ENCODE peak calls at places on chromosomes 11 and 22, in seven cellular contexts. A, F, N, M, V, P and E are unnamed samples.

GRCh38 chr11:92227954-92228935 is 3.6 kb downstream of the FAT3 start:
- DNase-seq in A (no peak), N (no peak), P (no peak), F (no peak), M (no peak), V (no peak), E (no peak)

GRCh38 chr11:94521684-94522083 is 9.4 kb downstream of the C11orf97 start:
- DNase-seq in F (no peak), P (no peak), M (peak), V (no peak), A (no peak), N (no peak), E (no peak)

GRCh38 chr11:85787809-85788805 is 22.8 kb downstream of the SYTL2 start:
- DNase-seq in F (peak), P (no peak), V (no peak), M (peak), A (no peak), N (no peak), E (no peak)

GRCh38 chr11:105673089-105673488 is 63.2 kb downstream of the GRIA4 start:
- DNase-seq in A (no peak), V (peak), P (peak), M (peak), N (no peak), F (peak), E (no peak)

GRCh38 chr11:119218141-119218878 is 12.2 kb downstream of the CBL start:
- DNase-seq in A (no peak), P (no peak), F (peak), V (peak), N (no peak), M (peak), E (peak)

GRCh38 chr22:35742342-35743100 is 24.8 kb downstream of the APOL5 start:
- DNase-seq in V (no peak), A (no peak), P (peak), M (peak), N (no peak), F (peak), E (peak)

GRCh38 chr22:37701121-37701786 is 4.4 kb downstream of the TRIOBP start:
- DNase-seq in V (no peak), P (no peak), A (no peak), F (peak), M (peak), N (no peak), E (no peak)

GRCh38 chr11:117378966-117379865 is 51.6 kb downstream of the CEP164 start:
- DNase-seq in V (no peak), A (no peak), F (no peak), P (peak), M (no peak), N (no peak), E (no peak)

GRCh38 chr11:120608760-120609211 is 97.2 kb downstream of the GRIK4 start:
- DNase-seq in P (no peak), V (no peak), M (no peak), F (no peak), A (no peak), N (no peak), E (peak)

GRCh38 chr11:47971501-47971900 is 8.9 kb upstream of the PTPRJ start:
- DNase-seq in M (no peak), P (no peak), A (no peak), N (no peak), F (no peak), V (no peak), E (no peak)

GRCh38 chr22:37549704-37550059 is 10.6 kb upstream of the CDC42EP1 start:
- DNase-seq in M (no peak), F (peak), P (no peak), N (no peak), V (no peak), A (no peak), E (no peak)

GRCh38 chr22:42553475-42554361 is at the start of gene SERHL2:
- DNase-seq in F (peak), A (peak), V (peak), M (peak), P (peak), N (peak), E (peak)

GRCh38 chr11:67270256-67271211 is 4.3 kb downstream of the GRK2 start:
- DNase-seq in V (no peak), P (peak), M (no peak), N (no peak), A (no peak), F (no peak), E (no peak)

GRCh38 chr11:67268684-67269268 is 2.5 kb downstream of the GRK2 start:
- DNase-seq in V (no peak), M (no peak), P (no peak), F (no peak), A (no peak), N (no peak), E (no peak)

GRCh38 chr11:67268036-67268683 is 1.9 kb downstream of the GRK2 start:
- DNase-seq in P (no peak), N (no peak), A (no peak), M (no peak), V (no peak), F (no peak), E (no peak)

GRCh38 chr11:67271212-67271547 is 4.9 kb downstream of the GRK2 start:
- DNase-seq in A (no peak), P (no peak), N (no peak), F (no peak), V (no peak), M (no peak), E (no peak)

DNA sequence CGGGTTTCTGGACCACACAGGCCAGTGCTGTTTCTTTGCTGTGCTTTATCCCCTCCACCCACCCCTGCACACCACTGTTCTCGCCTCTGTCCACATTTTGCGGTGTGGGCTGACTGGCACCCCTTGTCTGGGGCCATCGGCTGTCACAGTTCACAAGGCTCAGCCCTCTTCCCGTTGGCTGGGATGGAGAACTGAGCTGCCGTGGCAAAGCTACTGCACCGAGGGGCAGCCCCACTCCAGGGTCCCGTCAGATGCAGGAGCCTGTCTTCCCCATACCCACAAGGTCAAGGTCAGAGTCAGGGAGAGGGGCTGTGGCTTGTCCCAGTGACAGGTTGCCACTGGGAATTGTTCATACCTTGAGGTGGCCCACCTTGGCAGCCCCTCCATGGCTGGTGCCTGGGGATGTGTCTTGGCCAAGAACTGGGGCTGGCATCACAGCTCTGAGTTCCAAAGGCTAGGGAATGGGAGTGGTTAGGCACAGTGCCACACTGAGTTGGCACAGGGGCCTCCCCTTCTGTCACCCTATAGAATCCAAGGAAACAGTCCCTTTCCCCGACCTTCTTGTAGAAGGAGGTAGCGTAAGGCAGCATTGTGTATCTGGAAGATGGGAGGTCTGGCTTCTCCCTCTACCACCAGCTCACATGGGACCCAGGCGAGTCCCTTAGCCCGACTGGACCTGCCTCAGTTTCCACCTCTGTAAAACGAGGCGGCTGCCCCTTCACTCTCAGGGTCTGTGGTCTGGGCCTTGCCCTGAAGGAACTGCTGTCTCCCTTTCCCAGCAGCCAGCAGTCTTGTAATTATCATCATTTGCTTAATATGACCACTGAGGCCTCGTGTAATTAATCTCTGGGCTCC is 3.4 kb downstream of the GRK2 start:
- DNase-seq in F (no peak), A (no peak), N (no peak), P (no peak), V (no peak), M (no peak), E (no peak)
- H3K4me3 ChIP-seq in F (no peak), A (peak), N (peak), P (peak), V (peak), M (no peak), E (no peak)

DNA sequence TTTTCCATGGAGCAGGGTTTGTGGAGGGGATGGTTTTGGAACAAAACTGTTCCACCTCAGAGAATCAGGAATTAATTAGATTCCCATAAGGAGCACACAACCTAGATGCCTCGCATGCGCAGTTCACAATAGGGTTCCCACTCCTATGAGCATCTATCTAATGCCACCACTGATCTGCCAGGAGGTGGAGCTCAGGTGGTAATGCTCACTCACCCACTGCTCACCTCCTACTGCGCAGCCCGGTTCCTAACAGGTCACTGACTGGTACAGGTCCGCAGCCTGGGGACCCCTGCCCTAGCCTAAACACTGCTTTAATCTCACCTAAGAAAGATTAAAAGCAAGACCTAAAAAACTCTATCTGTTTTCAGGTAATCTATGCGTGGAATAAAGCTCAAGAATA is 553.0 kb downstream of the JRKL start:
- DNase-seq in P (no peak), M (no peak), V (no peak), F (no peak), N (no peak), A (no peak), E (no peak)
- TF ChIP-seq CTCF in P (no peak), M (no peak), V (no peak), F (no peak), N (no peak), A (no peak), E (no peak)

DNA sequence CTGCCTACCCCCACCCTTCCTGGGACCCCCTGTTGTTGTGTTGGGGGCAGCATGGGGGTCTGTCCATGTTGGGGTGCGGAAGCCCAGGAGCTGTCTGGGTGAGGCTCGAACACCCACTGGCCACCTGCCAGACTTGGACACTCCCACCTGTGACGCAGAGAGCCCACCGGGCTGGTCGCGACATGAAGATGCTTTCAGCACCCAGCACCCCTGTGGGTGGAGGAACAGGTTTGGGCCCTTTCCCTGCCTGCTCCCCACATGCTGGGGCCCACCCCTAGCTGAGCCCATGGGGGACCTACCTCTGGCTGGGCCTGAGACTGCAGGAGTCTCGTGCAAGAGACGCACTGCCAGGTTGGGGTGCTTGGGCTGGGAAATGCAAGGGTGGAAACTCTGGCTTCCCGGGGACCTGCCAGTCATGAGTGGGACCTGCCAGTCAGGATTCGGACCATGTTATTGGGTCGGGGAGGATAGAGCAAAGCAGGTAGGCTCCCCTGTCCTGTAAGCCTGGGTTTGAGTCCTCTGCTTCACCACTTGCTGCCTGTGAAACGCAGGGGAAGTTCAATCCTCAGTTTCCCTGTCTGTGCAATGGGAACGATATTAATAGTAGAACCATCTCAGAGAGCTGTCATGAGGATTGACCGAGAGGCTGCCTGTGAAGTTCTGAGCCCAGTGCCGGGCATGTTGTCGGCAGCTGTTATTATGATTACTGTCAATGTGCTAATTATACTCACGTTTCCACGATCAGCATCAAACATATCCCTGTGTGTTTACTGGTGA is 24.1 kb downstream of the KIAA1671 start:
- DNase-seq in P (no peak), V (no peak), M (no peak), F (no peak), N (no peak), A (no peak), E (no peak)
- H3K4me3 ChIP-seq in P (no peak), V (no peak), M (no peak), F (no peak), N (peak), A (peak), E (no peak)

GRCh38 chr11:124837491-124837856 is 27.8 kb upstream of the ROBO3 start:
- DNase-seq in N (no peak), F (peak), P (peak), V (peak), M (peak), A (no peak), E (peak)
- TF ChIP-seq CTCF in N (no peak), F (peak), P (no peak), V (peak), M (peak), A (no peak), E (peak)

GRCh38 chr22:23036684-23037428 is 33.5 kb upstream of the GNAZ start:
- DNase-seq in A (peak), V (no peak), N (no peak), F (peak), M (peak), P (no peak), E (peak)
- H3K4me3 ChIP-seq in A (no peak), V (no peak), N (no peak), F (no peak), M (no peak), P (no peak), E (no peak)

GRCh38 chr11:67276821-67277230 is 10.6 kb downstream of the GRK2 start:
- DNase-seq in V (no peak), A (no peak), F (peak), M (no peak), P (no peak), N (no peak), E (no peak)
- TF ChIP-seq CTCF in V (peak), A (no peak), F (peak), M (no peak), P (peak), N (no peak), E (peak)

DNA sequence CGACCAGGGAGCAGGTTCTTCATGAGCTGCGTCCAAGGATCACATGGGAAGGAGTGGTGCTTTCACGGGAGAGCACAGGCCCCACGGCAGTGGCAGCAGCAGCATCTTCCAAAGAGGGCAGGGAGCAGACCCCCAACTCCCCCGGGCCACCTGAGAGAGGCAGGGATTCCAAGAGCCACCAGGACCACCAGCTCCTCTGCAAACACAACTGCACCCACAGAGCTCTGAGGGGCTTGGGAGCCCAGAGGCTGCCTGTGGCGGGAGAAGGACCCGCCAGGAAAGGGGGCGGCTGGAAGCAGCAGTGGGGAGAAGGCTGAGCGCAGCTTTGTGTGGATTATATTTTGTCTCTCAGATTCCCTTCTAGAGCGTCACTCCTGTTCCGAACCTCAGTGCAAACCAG is 469.6 kb downstream of the BRD1 start:
- DNase-seq in P (no peak), N (no peak), A (no peak), V (no peak), M (no peak), F (no peak), E (no peak)
- H3K4me3 ChIP-seq in P (no peak), N (no peak), A (no peak), V (no peak), M (no peak), F (no peak), E (no peak)

GRCh38 chr11:67482736-67483497 is at the start of gene AIP:
- DNase-seq in A (peak), N (peak), F (peak), V (peak), P (peak), M (peak), E (peak)
- TF ChIP-seq CTCF in A (peak), N (no peak), F (no peak), V (peak), P (peak), M (no peak), E (peak)

GRCh38 chr11:75553182-75553581 is 8.9 kb upstream of the SERPINH1 start:
- DNase-seq in V (no peak), P (no peak), F (no peak), N (no peak), M (no peak), A (no peak), E (no peak)

GRCh38 chr11:75553889-75554257 is 8.2 kb upstream of the SERPINH1 start:
- DNase-seq in M (no peak), V (no peak), F (no peak), A (no peak), P (no peak), N (no peak), E (no peak)

GRCh38 chr11:75557649-75558494 is 4.2 kb upstream of the SERPINH1 start:
- DNase-seq in P (peak), V (peak), A (no peak), M (no peak), N (peak), F (peak), E (peak)

GRCh38 chr11:75555079-75555811 is 6.8 kb upstream of the SERPINH1 start:
- DNase-seq in N (no peak), V (no peak), A (no peak), M (no peak), P (no peak), F (no peak), E (no peak)

GRCh38 chr11:75554258-75555022 is 7.6 kb upstream of the SERPINH1 start:
- DNase-seq in N (peak), M (no peak), F (peak), V (peak), P (peak), A (peak), E (peak)
- H3K4me3 ChIP-seq in N (peak), M (no peak), F (peak), V (peak), P (no peak), A (peak), E (peak)